ENCODE peak calls at places on chromosomes 7 and 10, in five cellular contexts. One of them, this sample, is unnamed.

GRCh38 chr7:2198760-2199159 is 34.0 kb downstream of the MAD1L1 start:
- DNase-seq in hepatocyte: no peak
- DNase-seq in SK-N-SH: no peak
- DNase-seq in PC-3: no peak
- DNase-seq in GM23338: no peak
- DNase-seq in this sample: no peak

GRCh38 chr7:52959878-52960660 is 75.4 kb upstream of the POM121L12 start:
- DNase-seq in hepatocyte: no peak
- DNase-seq in SK-N-SH: no peak
- DNase-seq in PC-3: no peak
- DNase-seq in GM23338: no peak
- DNase-seq in this sample: no peak

GRCh38 chr7:101121996-101122932 is 4.6 kb upstream of the SERPINE1 start:
- DNase-seq in hepatocyte: peak
- DNase-seq in SK-N-SH: no peak
- DNase-seq in PC-3: peak
- DNase-seq in GM23338: peak
- DNase-seq in this sample: peak

GRCh38 chr10:99809931-99810615 is 27.6 kb downstream of the ABCC2 start:
- DNase-seq in hepatocyte: peak
- DNase-seq in SK-N-SH: no peak
- DNase-seq in PC-3: no peak
- DNase-seq in GM23338: no peak
- DNase-seq in this sample: no peak

GRCh38 chr7:127678947-127679346 is 27.0 kb downstream of the SND1 start:
- DNase-seq in hepatocyte: no peak
- DNase-seq in SK-N-SH: no peak
- DNase-seq in PC-3: no peak
- DNase-seq in GM23338: no peak
- DNase-seq in this sample: no peak

GRCh38 chr7:116357776-116358670 is 141.5 kb upstream of the CAV2 start:
- DNase-seq in hepatocyte: no peak
- DNase-seq in SK-N-SH: no peak
- DNase-seq in PC-3: peak
- DNase-seq in GM23338: no peak
- DNase-seq in this sample: no peak

GRCh38 chr7:64463636-64464375 is 99.1 kb downstream of the ZNF680 start:
- DNase-seq in hepatocyte: no peak
- DNase-seq in SK-N-SH: peak
- DNase-seq in PC-3: peak
- DNase-seq in GM23338: no peak
- DNase-seq in this sample: no peak

GRCh38 chr7:121544199-121544598 is 148.1 kb upstream of the FAM3C start:
- DNase-seq in hepatocyte: no peak
- DNase-seq in SK-N-SH: no peak
- DNase-seq in PC-3: peak
- DNase-seq in GM23338: no peak
- DNase-seq in this sample: no peak

GRCh38 chr7:107560898-107561516 is 2.7 kb downstream of the COG5 start:
- DNase-seq in hepatocyte: no peak
- DNase-seq in SK-N-SH: no peak
- DNase-seq in PC-3: no peak
- DNase-seq in GM23338: no peak
- DNase-seq in this sample: no peak

GRCh38 chr10:125928928-125929585 is 32.7 kb downstream of the FANK1 start:
- DNase-seq in hepatocyte: no peak
- DNase-seq in SK-N-SH: no peak
- DNase-seq in PC-3: no peak
- DNase-seq in GM23338: no peak
- DNase-seq in this sample: no peak

GRCh38 chr10:80259405-80259871 is 30.0 kb downstream of the MAT1A start:
- DNase-seq in hepatocyte: no peak
- DNase-seq in SK-N-SH: no peak
- DNase-seq in PC-3: no peak
- DNase-seq in GM23338: no peak
- DNase-seq in this sample: no peak

GRCh38 chr7:91140982-91141381 is 123.3 kb upstream of the FZD1 start:
- DNase-seq in hepatocyte: no peak
- DNase-seq in SK-N-SH: no peak
- DNase-seq in PC-3: no peak
- DNase-seq in GM23338: peak
- DNase-seq in this sample: peak

DNA sequence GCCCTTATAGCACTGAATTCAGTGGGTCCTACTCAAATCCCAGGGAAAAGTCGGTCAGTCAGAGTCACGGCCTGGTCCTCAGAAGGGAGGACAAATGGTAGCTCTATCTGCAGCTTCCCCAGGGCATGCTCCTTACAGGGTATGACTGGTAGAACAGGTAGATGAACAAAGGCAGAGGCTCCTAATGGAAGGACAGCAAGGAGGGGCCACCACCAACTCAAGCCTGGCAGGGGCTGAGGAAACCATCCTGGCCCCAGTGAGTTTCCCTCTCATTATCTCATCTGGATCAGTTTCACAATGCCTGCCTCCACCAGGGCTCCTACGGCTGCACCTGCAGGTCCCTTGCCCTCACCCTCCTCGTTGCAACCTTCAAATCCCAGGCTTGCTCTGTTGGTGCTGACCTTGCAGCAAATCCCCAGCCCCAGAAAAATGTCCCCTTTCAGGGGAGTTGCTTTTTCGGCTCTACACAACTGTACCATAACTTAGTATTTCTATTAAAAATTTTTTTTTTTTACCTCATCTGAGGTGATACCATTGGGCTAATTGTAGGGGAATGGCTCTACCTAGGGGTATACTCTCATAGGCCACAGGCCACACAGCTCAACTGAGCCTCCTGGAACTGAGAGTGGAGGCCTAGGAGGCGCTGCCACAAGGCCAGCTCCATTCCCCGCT is 2.4 kb upstream of the MYO1G start:
- DNase-seq in hepatocyte: no peak
- DNase-seq in SK-N-SH: peak
- DNase-seq in PC-3: no peak
- DNase-seq in GM23338: peak
- DNase-seq in this sample: no peak
- H3K4me2 ChIP-seq in hepatocyte: no peak
- H3K4me2 ChIP-seq in SK-N-SH: no peak
- H3K4me2 ChIP-seq in PC-3: no peak
- H3K4me2 ChIP-seq in GM23338: no peak
- H3K4me2 ChIP-seq in this sample: no peak

GRCh38 chr10:6721480-6721879 is 141.4 kb upstream of the PRKCQ start:
- DNase-seq in hepatocyte: peak
- DNase-seq in SK-N-SH: peak
- DNase-seq in PC-3: peak
- DNase-seq in GM23338: peak
- DNase-seq in this sample: no peak
- TF ChIP-seq EZH2phosphoT487 in hepatocyte: no peak
- TF ChIP-seq EZH2phosphoT487 in SK-N-SH: no peak
- TF ChIP-seq EZH2phosphoT487 in PC-3: no peak
- TF ChIP-seq EZH2phosphoT487 in GM23338: no peak
- TF ChIP-seq EZH2phosphoT487 in this sample: no peak

GRCh38 chr10:73999703-74000102 is 1.8 kb downstream of the VCL start:
- DNase-seq in hepatocyte: peak
- DNase-seq in SK-N-SH: no peak
- DNase-seq in PC-3: peak
- DNase-seq in GM23338: no peak
- DNase-seq in this sample: peak

GRCh38 chr10:73997806-73998622 is at the start of gene VCL:
- DNase-seq in hepatocyte: peak
- DNase-seq in SK-N-SH: peak
- DNase-seq in PC-3: peak
- DNase-seq in GM23338: peak
- DNase-seq in this sample: peak

GRCh38 chr10:74000892-74001669 is 3.2 kb downstream of the VCL start:
- DNase-seq in hepatocyte: no peak
- DNase-seq in SK-N-SH: no peak
- DNase-seq in PC-3: no peak
- DNase-seq in GM23338: no peak
- DNase-seq in this sample: no peak

GRCh38 chr10:73997479-73997805 is 474 bp upstream of the VCL start:
- DNase-seq in hepatocyte: no peak
- DNase-seq in SK-N-SH: no peak
- DNase-seq in PC-3: no peak
- DNase-seq in GM23338: no peak
- DNase-seq in this sample: no peak

DNA sequence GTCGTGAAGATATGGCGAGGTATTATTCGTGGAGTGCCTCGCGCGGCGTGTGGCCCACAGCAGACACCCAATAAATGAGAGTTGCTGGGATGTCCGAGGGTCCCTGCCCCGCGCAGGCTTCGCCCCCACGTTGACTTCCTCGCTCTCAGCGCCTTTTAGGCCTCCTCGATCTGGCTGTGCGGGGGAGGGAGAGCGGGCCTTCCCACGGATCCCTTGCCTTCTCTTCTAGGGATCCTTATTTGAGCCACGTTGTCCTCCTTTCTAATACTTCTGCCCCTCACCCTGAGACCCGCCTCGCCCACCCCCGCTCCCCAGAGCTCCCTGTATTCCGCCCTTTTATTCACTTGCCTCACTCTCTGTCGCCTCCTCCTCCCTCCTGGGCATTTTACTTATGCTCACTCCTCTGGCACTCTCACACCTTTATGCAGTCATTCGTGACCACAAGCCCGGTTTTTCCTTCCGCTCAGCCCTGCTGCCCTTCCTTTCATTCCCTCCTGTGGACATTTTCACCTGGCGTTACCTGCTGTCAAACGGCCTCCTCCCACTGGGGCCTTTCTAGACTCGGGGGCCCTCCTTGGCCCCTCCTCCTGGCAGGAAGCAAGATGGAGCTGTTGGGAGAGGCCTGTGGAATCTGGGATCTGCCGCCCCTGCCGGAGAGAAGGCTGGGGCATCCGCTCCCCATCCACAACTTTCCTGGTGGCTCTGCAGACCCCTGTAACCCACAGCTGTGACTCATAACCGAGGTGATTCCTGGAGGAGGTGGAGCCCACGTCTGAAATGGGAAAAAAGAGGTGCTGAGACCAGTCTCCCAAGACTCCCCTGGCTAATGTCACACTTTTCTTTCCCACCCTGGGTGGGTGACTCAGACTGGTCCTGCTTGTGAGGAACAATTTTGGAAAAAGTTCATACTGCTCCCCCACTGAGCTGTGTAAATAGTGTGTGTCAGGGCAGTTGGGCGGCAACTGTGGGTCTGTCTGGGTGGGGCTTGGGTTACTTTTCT is 1.0 kb downstream of the VCL start:
- DNase-seq in hepatocyte: peak
- DNase-seq in SK-N-SH: peak
- DNase-seq in PC-3: peak
- DNase-seq in GM23338: peak
- DNase-seq in this sample: peak
- TF ChIP-seq CTCF in hepatocyte: peak
- TF ChIP-seq CTCF in SK-N-SH: peak
- TF ChIP-seq CTCF in PC-3: peak
- TF ChIP-seq CTCF in GM23338: peak
- TF ChIP-seq CTCF in this sample: peak

DNA sequence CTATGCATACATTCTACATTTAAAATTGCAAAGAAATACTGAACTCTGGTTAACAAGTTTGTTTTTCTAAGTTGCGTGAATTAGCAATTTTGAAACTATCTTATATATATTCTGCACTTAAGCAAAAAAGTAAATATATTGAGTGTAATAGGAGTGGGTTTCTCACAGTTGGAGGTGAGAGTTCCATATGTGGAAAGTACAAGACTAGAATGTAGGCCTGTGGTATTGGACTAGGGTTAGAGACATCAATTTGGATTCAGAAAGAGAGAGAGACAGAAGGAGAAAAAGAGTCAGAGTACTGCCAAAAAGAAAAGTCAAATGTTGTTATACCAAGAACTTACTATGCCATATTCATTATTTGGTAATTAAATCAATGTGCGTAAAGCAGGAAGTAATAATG is 47.3 kb upstream of the ITGB8 start:
- DNase-seq in hepatocyte: no peak
- DNase-seq in SK-N-SH: no peak
- DNase-seq in PC-3: no peak
- DNase-seq in GM23338: no peak
- DNase-seq in this sample: no peak
- H3K4me2 ChIP-seq in hepatocyte: no peak
- H3K4me2 ChIP-seq in SK-N-SH: no peak
- H3K4me2 ChIP-seq in PC-3: no peak
- H3K4me2 ChIP-seq in GM23338: no peak
- H3K4me2 ChIP-seq in this sample: no peak

DNA sequence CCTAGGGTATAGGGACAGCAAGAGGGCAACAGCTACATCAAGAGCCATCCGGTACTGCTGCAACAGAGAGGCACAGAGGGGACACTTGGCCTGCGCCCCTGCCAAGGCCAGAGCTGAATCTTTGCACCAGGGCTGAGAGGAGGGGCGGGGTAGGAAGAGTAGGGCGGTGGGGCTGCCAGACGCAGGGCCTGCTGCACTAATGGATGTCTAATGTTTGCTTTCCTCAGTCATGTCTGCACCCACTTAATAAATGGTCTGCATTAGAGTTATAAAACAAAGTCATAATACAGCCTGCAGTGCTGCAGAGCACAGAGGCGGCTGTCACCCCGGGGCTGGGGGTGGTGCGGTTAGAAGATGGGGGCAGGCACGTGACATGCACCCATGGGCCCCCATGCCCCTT is 42.2 kb upstream of the SLC29A3 start:
- DNase-seq in hepatocyte: no peak
- DNase-seq in SK-N-SH: peak
- DNase-seq in PC-3: no peak
- DNase-seq in GM23338: no peak
- DNase-seq in this sample: no peak
- TF ChIP-seq EZH2phosphoT487 in hepatocyte: no peak
- TF ChIP-seq EZH2phosphoT487 in SK-N-SH: no peak
- TF ChIP-seq EZH2phosphoT487 in PC-3: no peak
- TF ChIP-seq EZH2phosphoT487 in GM23338: no peak
- TF ChIP-seq EZH2phosphoT487 in this sample: no peak

GRCh38 chr10:69010151-69010640 is 21.6 kb downstream of the KIFBP start:
- DNase-seq in hepatocyte: no peak
- DNase-seq in SK-N-SH: no peak
- DNase-seq in PC-3: no peak
- DNase-seq in GM23338: no peak
- DNase-seq in this sample: no peak

GRCh38 chr10:69005704-69006103 is 17.1 kb downstream of the KIFBP start:
- DNase-seq in hepatocyte: no peak
- DNase-seq in SK-N-SH: no peak
- DNase-seq in PC-3: no peak
- DNase-seq in GM23338: no peak
- DNase-seq in this sample: no peak

GRCh38 chr10:69009360-69009759 is 20.8 kb downstream of the KIFBP start:
- DNase-seq in hepatocyte: no peak
- DNase-seq in SK-N-SH: no peak
- DNase-seq in PC-3: no peak
- DNase-seq in GM23338: no peak
- DNase-seq in this sample: no peak

GRCh38 chr10:69007260-69007659 is 18.7 kb downstream of the KIFBP start:
- DNase-seq in hepatocyte: no peak
- DNase-seq in SK-N-SH: no peak
- DNase-seq in PC-3: peak
- DNase-seq in GM23338: no peak
- DNase-seq in this sample: no peak

DNA sequence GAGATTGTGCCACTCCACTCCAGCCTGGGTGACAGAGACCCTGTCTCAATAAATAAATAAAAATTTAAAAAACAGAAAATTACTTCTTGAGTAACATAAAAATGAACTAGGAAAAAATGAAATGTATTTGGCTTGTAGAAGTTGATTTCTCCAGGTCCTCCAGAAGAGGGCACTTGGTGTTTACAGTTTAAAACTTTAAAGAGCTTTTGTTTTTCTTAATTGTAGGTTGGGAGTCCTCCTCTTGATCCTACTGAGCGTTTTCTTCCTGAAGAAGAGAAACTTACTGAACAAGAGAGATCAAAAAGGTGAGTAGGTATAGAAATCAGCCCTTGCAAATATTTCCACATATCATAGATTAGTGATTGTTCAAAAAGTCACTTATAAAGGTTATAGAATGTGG is 16.2 kb downstream of the KIFBP start:
- DNase-seq in hepatocyte: peak
- DNase-seq in SK-N-SH: peak
- DNase-seq in PC-3: peak
- DNase-seq in GM23338: peak
- DNase-seq in this sample: peak
- TF ChIP-seq CTCF in hepatocyte: peak
- TF ChIP-seq CTCF in SK-N-SH: peak
- TF ChIP-seq CTCF in PC-3: peak
- TF ChIP-seq CTCF in GM23338: no peak
- TF ChIP-seq CTCF in this sample: peak

This sample was measured in neural progenitor cell.